ENCODE peak calls at places on chromosomes 1 and 21, in eight cellular contexts. M is H9; Z is NCI-H1092; A is stimulated activated CD4-positive, alpha-beta T cell treated with anti-CD3 and anti-CD28 coated beads, Interleukin-15, amount 100 ng/mL, for 24 hours; G is T-helper 2 cell; I is occipital lobe; Y is heart left ventricle; O is COR-L47. B is an unnamed sample.

GRCh38 chr1:47953661-47954060 is 43.5 kb downstream of the TRABD2B start:
- DNase-seq in O (no peak), A (no peak), M (no peak), G (no peak), I (no peak), Z (no peak), Y (no peak), B (no peak)

GRCh38 chr1:235297579-235297978 is 30.4 kb downstream of the ARID4B start:
- DNase-seq in A (no peak), O (no peak), M (no peak), G (no peak), I (no peak), Z (no peak), Y (no peak), B (no peak)

GRCh38 chr1:26792924-26793323 is 5.2 kb downstream of the PIGV start:
- DNase-seq in Y (no peak), A (no peak), G (no peak), Z (no peak), M (no peak), I (no peak), O (no peak), B (no peak)

GRCh38 chr21:42855937-42856335 is 23.4 kb downstream of the WDR4 start:
- DNase-seq in M (no peak), Y (no peak), A (no peak), G (no peak), I (no peak), O (no peak), Z (no peak), B (no peak)

GRCh38 chr1:167121375-167122120 is 27.7 kb downstream of the STYXL2 start:
- DNase-seq in I (peak), M (peak), O (peak), Z (no peak), A (peak), G (no peak), Y (peak), B (no peak)

GRCh38 chr1:172647110-172647564 is 11.8 kb upstream of the FASLG start:
- DNase-seq in I (no peak), Z (no peak), M (no peak), Y (no peak), A (peak), O (no peak), G (no peak), B (no peak)

GRCh38 chr1:15146971-15147376 is 6.6 kb upstream of the TMEM51 start:
- DNase-seq in Z (no peak), M (no peak), Y (no peak), G (no peak), I (no peak), A (no peak), O (no peak), B (no peak)

GRCh38 chr1:24912359-24913273 is 17.5 kb downstream of the RUNX3 start:
- DNase-seq in Z (no peak), G (no peak), I (no peak), A (peak), O (no peak), M (no peak), Y (no peak), B (no peak)

GRCh38 chr1:50562106-50562505 is 138.9 kb upstream of the DMRTA2 start:
- DNase-seq in Z (no peak), O (no peak), Y (no peak), I (no peak), G (no peak), M (no peak), A (no peak), B (no peak)

GRCh38 chr1:53710584-53710983 is 28.4 kb downstream of the GLIS1 start:
- DNase-seq in G (no peak), O (no peak), Z (no peak), I (no peak), Y (no peak), A (no peak), M (no peak), B (no peak)

GRCh38 chr1:90706437-90707362 is 10.4 kb downstream of the BARHL2 start:
- DNase-seq in Z (peak), M (peak), O (no peak), I (no peak), A (peak), Y (no peak), G (no peak), B (no peak)

GRCh38 chr21:35428489-35428888 is 379.4 kb upstream of the RUNX1 start:
- DNase-seq in M (no peak), A (peak), I (no peak), O (no peak), Y (peak), G (no peak), Z (no peak), B (no peak)

GRCh38 chr1:166174108-166174507 is 7.3 kb upstream of the FAM78B start:
- DNase-seq in A (no peak), Y (peak), M (no peak), I (no peak), O (no peak), G (no peak), Z (no peak), B (no peak)

GRCh38 chr1:6358757-6359567 is 34.6 kb downstream of the ACOT7 start:
- DNase-seq in I (peak), M (no peak), G (peak), O (peak), A (peak), Y (no peak), Z (no peak), B (no peak)

GRCh38 chr1:239736479-239736878 is 350.1 kb downstream of the CHRM3 start:
- DNase-seq in G (no peak), A (no peak), O (no peak), M (no peak), Y (no peak), Z (no peak), I (no peak), B (no peak)

GRCh38 chr1:189424746-189425331 is 1052.8 kb downstream of the BRINP3 start:
- DNase-seq in G (no peak), I (no peak), O (no peak), M (no peak), A (no peak), Z (no peak), Y (no peak), B (no peak)

GRCh38 chr1:229027622-229028182 is 243.2 kb upstream of the RAB4A start:
- DNase-seq in G (no peak), Y (no peak), I (no peak), Z (no peak), O (no peak), M (no peak), A (peak), B (no peak)

GRCh38 chr1:179853102-179853501 is 24.5 kb downstream of the TOR1AIP2 start:
- DNase-seq in I (no peak), O (no peak), G (no peak), Z (no peak), Y (no peak), A (no peak), M (no peak), B (no peak)

GRCh38 chr1:66831529-66832239 is 30.6 kb upstream of the INSL5 start:
- DNase-seq in A (no peak), Z (no peak), I (no peak), G (no peak), Y (no peak), O (no peak), M (no peak), B (no peak)

GRCh38 chr1:245396615-245397014 is 241.8 kb downstream of the KIF26B start:
- DNase-seq in Z (no peak), I (no peak), Y (no peak), M (no peak), G (no peak), O (no peak), A (no peak), B (no peak)

GRCh38 chr1:91226741-91227140 is 177.9 kb downstream of the HFM1 start:
- DNase-seq in Z (no peak), M (no peak), Y (no peak), G (no peak), O (no peak), A (no peak), I (no peak), B (no peak)

GRCh38 chr21:42496839-42497202 is 797 bp upstream of the RSPH1 start:
- DNase-seq in G (no peak), Z (no peak), O (no peak), I (peak), M (peak), Y (no peak), A (no peak), B (no peak)

B was measured in AG04449.